ENCODE peak calls at places on chromosomes 4 and X, in four cellular contexts. One of them, this sample, is unnamed.

GRCh38 chr4:64897683-64898082 is 488.4 kb upstream of the TECRL start:
- DNase-seq in ovary: no peak
- DNase-seq in OCI-LY7: no peak
- DNase-seq in breast epithelium: no peak
- DNase-seq in this sample: no peak

GRCh38 chr4:95465010-95465409 is 83.8 kb downstream of the UNC5C start:
- DNase-seq in ovary: no peak
- DNase-seq in OCI-LY7: no peak
- DNase-seq in breast epithelium: no peak
- DNase-seq in this sample: no peak

GRCh38 chrX:48965959-48966358 is 5.7 kb downstream of the KCND1 start:
- DNase-seq in ovary: no peak
- DNase-seq in OCI-LY7: no peak
- DNase-seq in breast epithelium: no peak
- DNase-seq in this sample: no peak

GRCh38 chr4:111014537-111014936 is 391.7 kb upstream of the PITX2 start:
- DNase-seq in ovary: no peak
- DNase-seq in OCI-LY7: no peak
- DNase-seq in breast epithelium: no peak
- DNase-seq in this sample: no peak

GRCh38 chr4:86359944-86360478 is at the start of gene MAPK10:
- DNase-seq in ovary: peak; percentile 66
- DNase-seq in OCI-LY7: peak; percentile 87
- DNase-seq in breast epithelium: no peak
- DNase-seq in this sample: peak; percentile 64

GRCh38 chr4:153501578-153501977 is 35.4 kb downstream of the TMEM131L start:
- DNase-seq in ovary: no peak
- DNase-seq in OCI-LY7: no peak
- DNase-seq in breast epithelium: no peak
- DNase-seq in this sample: no peak

GRCh38 chrX:143058096-143058495 is 32.4 kb downstream of the SPANXN4 start:
- DNase-seq in ovary: no peak
- DNase-seq in OCI-LY7: no peak
- DNase-seq in breast epithelium: no peak
- DNase-seq in this sample: no peak

GRCh38 chr4:89737888-89738287 is 99.1 kb downstream of the SNCA start:
- DNase-seq in ovary: no peak
- DNase-seq in OCI-LY7: no peak
- DNase-seq in breast epithelium: no peak
- DNase-seq in this sample: no peak

DNA sequence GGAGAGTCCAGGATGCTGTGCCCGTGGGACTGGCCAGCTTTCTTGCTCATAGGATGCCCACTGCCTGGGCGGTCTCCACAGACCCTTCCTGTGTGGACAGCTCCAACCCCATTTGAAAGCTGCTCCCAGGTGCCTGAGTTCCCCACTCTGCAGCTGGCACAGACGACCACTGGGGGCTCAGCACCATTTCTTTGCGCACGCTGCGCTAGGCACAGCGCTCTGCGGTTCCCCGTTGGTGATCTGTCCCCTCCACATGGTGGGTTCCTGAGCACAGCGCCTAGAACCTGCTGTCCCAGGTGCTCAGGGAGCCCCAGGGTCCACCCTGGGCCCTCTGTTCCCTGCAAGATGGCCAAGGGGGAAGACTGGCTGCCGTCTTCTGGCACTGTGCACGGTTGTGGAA is 45.4 kb upstream of the AFAP1 start:
- DNase-seq in ovary: no peak
- DNase-seq in OCI-LY7: no peak
- DNase-seq in breast epithelium: no peak
- DNase-seq in this sample: no peak
- TF ChIP-seq CTCF in ovary: no peak
- TF ChIP-seq CTCF in OCI-LY7: no peak
- TF ChIP-seq CTCF in breast epithelium: no peak
- TF ChIP-seq CTCF in this sample: no peak

GRCh38 chr4:154503598-154503997 is 12.0 kb upstream of the DCHS2 start:
- DNase-seq in ovary: no peak
- DNase-seq in OCI-LY7: peak; percentile 38
- DNase-seq in breast epithelium: no peak
- DNase-seq in this sample: no peak

GRCh38 chr4:154507170-154507569 is 15.6 kb upstream of the DCHS2 start:
- DNase-seq in ovary: no peak
- DNase-seq in OCI-LY7: no peak
- DNase-seq in breast epithelium: no peak
- DNase-seq in this sample: no peak

GRCh38 chr4:154511990-154512389 is 20.4 kb upstream of the DCHS2 start:
- DNase-seq in ovary: no peak
- DNase-seq in OCI-LY7: no peak
- DNase-seq in breast epithelium: no peak
- DNase-seq in this sample: no peak

DNA sequence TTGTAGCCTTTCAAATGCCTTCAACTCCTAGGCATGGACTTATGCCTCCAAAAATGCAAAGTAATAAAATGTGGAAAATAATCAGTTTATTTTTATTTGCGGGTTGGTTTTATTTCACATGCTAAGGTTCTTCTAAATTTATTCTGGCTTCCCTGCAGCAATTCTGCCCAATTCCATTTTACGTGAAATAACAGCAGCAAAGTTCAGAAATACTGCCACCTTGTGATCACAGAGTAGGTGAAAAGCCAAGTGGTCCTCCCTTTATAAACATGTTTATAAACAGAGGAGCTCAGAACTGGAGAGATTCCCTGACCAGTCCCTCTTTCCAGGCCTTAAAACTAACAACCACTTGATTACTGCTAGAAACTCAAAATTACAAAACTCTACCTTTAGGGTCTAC is 14.7 kb upstream of the DCHS2 start:
- DNase-seq in ovary: no peak
- DNase-seq in OCI-LY7: peak; percentile 41
- DNase-seq in breast epithelium: no peak
- DNase-seq in this sample: no peak
- TF ChIP-seq CTCF in ovary: no peak
- TF ChIP-seq CTCF in OCI-LY7: peak; percentile 82
- TF ChIP-seq CTCF in breast epithelium: peak; percentile 44
- TF ChIP-seq CTCF in this sample: peak; percentile 53

DNA sequence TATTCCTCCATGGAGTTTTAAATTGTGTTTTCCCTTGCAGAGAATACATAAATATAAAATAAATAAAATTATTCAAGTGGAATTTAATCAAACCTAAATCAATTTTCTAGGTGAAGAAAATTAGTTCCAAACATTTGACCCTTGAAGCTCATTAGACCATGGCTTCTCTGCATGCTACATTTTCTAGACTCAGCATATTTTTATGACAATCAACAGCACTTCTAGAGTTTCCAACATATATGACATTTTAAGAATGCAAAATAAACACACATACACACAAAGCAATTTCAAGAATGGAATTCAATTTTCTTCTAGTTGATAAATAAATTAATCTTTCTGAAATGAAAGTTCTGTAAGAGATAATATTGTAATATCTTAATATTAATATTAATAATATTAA is 1083.9 kb upstream of the INTU start:
- DNase-seq in ovary: no peak
- DNase-seq in OCI-LY7: no peak
- DNase-seq in breast epithelium: no peak
- DNase-seq in this sample: no peak
- TF ChIP-seq CTCF in ovary: no peak
- TF ChIP-seq CTCF in OCI-LY7: no peak
- TF ChIP-seq CTCF in breast epithelium: no peak
- TF ChIP-seq CTCF in this sample: no peak

GRCh38 chrX:40504801-40505605 is 75.8 kb upstream of the ATP6AP2 start:
- DNase-seq in ovary: no peak
- DNase-seq in OCI-LY7: no peak
- DNase-seq in breast epithelium: no peak
- DNase-seq in this sample: no peak
- TF ChIP-seq CTCF in ovary: no peak
- TF ChIP-seq CTCF in OCI-LY7: no peak
- TF ChIP-seq CTCF in breast epithelium: no peak
- TF ChIP-seq CTCF in this sample: no peak

This sample was measured in GM13977.